ENCODE peak calls at places on chromosomes 13 and 19, in eight cellular contexts. L is lung; O is fibroblast of pulmonary artery; S is NCI-H1417; Y is fibroblast of lung; P is activated T-helper 9 cell treated with anti-CD3 and anti-CD28 coated beads, Interleukin-2, amount 50 U/mL, for 16 hours; B is stimulated activated CD4-positive, alpha-beta T cell treated with anti-CD3 and anti-CD28 coated beads, TNF-alpha, amount 100 ng/mL, for 24 hours; Q is SIG-M5. W is an unnamed sample.

GRCh38 chr19:53994811-53995210 is 3.4 kb downstream of the CACNG6 start:
- DNase-seq in L (no peak), O (no peak), S (no peak), Y (peak; percentile 21), P (no peak), B (no peak), Q (no peak), W (no peak)

GRCh38 chr13:109816112-109816978 is 30.0 kb upstream of the IRS2 start:
- DNase-seq in L (no peak), O (no peak), S (no peak), Y (peak; percentile 59), P (no peak), B (no peak), Q (no peak), W (no peak)

GRCh38 chr19:829129-829758 is 1.6 kb downstream of the AZU1 start:
- DNase-seq in L (no peak), O (no peak), S (no peak), Y (no peak), P (no peak), B (no peak), Q (no peak), W (no peak)

GRCh38 chr19:38946229-38947010 is 15.7 kb downstream of the MRPS12 start:
- DNase-seq in L (no peak), O (no peak), S (no peak), Y (no peak), P (no peak), B (no peak), Q (no peak), W (no peak)

GRCh38 chr19:49056101-49056901 is 1.2 kb downstream of the CGB7 start:
- DNase-seq in L (peak; percentile 42), O (peak; percentile 31), S (peak; percentile 64), Y (peak; percentile 59), P (peak; percentile 41), B (peak; percentile 49), Q (no peak), W (no peak)

GRCh38 chr19:32910874-32911273 is 41.3 kb upstream of the SLC7A9 start:
- DNase-seq in L (no peak), O (no peak), S (no peak), Y (no peak), P (no peak), B (no peak), Q (no peak), W (no peak)

GRCh38 chr13:46622918-46623256 is 69.9 kb downstream of the LRCH1 start:
- DNase-seq in L (no peak), O (peak; percentile 83), S (peak; percentile 4), Y (peak; percentile 70), P (no peak), B (no peak), Q (no peak), W (no peak)

GRCh38 chr19:6498294-6499036 is 3.6 kb downstream of the TUBB4A start:
- DNase-seq in L (no peak), O (no peak), S (no peak), Y (no peak), P (no peak), B (no peak), Q (no peak), W (no peak)

GRCh38 chr19:30711296-30711695 is 339.1 kb downstream of the ZNF536 start:
- DNase-seq in L (no peak), O (no peak), S (no peak), Y (no peak), P (no peak), B (no peak), Q (no peak), W (no peak)

GRCh38 chr19:47284324-47284899 is 9.7 kb downstream of the INAFM1 start:
- DNase-seq in L (no peak), O (peak; percentile 81), S (peak; percentile 7), Y (peak; percentile 41), P (no peak), B (no peak), Q (no peak), W (no peak)

GRCh38 chr13:65638572-65639168 is 1591.5 kb downstream of the PCDH9 start:
- DNase-seq in L (no peak), O (peak; percentile 79), S (peak; percentile 48), Y (peak; percentile 52), P (no peak), B (no peak), Q (no peak), W (no peak)

GRCh38 chr19:52221831-52222375 is 32.1 kb downstream of the PPP2R1A start:
- DNase-seq in L (no peak), O (no peak), S (no peak), Y (no peak), P (no peak), B (no peak), Q (no peak), W (no peak)

GRCh38 chr13:51332566-51333361 is 6.7 kb upstream of the SERPINE3 start:
- DNase-seq in L (no peak), O (no peak), S (no peak), Y (no peak), P (no peak), B (no peak), Q (no peak), W (no peak)

GRCh38 chr19:17304386-17305047 is 1.2 kb upstream of the MRPL34 start:
- DNase-seq in L (peak; percentile 85), O (no peak), S (no peak), Y (no peak), P (no peak), B (no peak), Q (no peak), W (no peak)

GRCh38 chr13:26999499-26999898 is 172.1 kb downstream of the USP12 start:
- DNase-seq in L (no peak), O (no peak), S (no peak), Y (no peak), P (no peak), B (no peak), Q (no peak), W (no peak)

GRCh38 chr13:36918246-36919060 is 1.6 kb downstream of the SMAD9 start:
- DNase-seq in L (no peak), O (peak; percentile 17), S (peak; percentile 21), Y (peak; percentile 47), P (no peak), B (no peak), Q (no peak), W (no peak)

GRCh38 chr13:60448907-60449510 is 52.0 kb downstream of the TDRD3 start:
- DNase-seq in L (no peak), O (peak; percentile 81), S (peak; percentile 33), Y (peak; percentile 44), P (no peak), B (no peak), Q (no peak), W (no peak)

GRCh38 chr19:19040417-19040816 is 7.0 kb downstream of the ARMC6 start:
- DNase-seq in L (peak; percentile 87), O (peak; percentile 96), S (no peak), Y (peak; percentile 65), P (no peak), B (no peak), Q (no peak), W (no peak)

GRCh38 chr13:32284927-32285632 is 30.1 kb downstream of the ZAR1L start:
- DNase-seq in L (peak; percentile 37), O (peak; percentile 94), S (no peak), Y (peak; percentile 91), P (no peak), B (no peak), Q (no peak), W (no peak)

GRCh38 chr13:82878536-82878935 is 1003.7 kb downstream of the SLITRK1 start:
- DNase-seq in L (no peak), O (no peak), S (peak; percentile 63), Y (peak; percentile 30), P (no peak), B (no peak), Q (no peak), W (no peak)

GRCh38 chr19:51094696-51095279 is 12.1 kb upstream of the KLK14 start:
- DNase-seq in L (no peak), O (peak; percentile 12), S (peak; percentile 38), Y (no peak), P (peak; percentile 13), B (no peak), Q (no peak), W (no peak)

GRCh38 chr13:46866150-46866549 is 30.7 kb downstream of the HTR2A start:
- DNase-seq in L (peak; percentile 85), O (peak; percentile 73), S (no peak), Y (peak; percentile 21), P (no peak), B (no peak), Q (peak; percentile 56), W (no peak)

GRCh38 chr13:109844396-109844795 is 58.0 kb upstream of the IRS2 start:
- DNase-seq in L (no peak), O (no peak), S (no peak), Y (peak; percentile 67), P (no peak), B (no peak), Q (no peak), W (no peak)

GRCh38 chr13:41458187-41458938 is 1.0 kb downstream of the RGCC start:
- DNase-seq in L (peak; percentile 42), O (no peak), S (peak; percentile 38), Y (peak; percentile 20), P (peak; percentile 49), B (peak; percentile 63), Q (peak; percentile 76), W (no peak)

GRCh38 chr13:41751277-41751676 is 209.6 kb downstream of the VWA8 start:
- DNase-seq in L (no peak), O (peak; percentile 81), S (no peak), Y (peak; percentile 74), P (no peak), B (no peak), Q (no peak), W (no peak)

GRCh38 chr13:66462187-66462586 is 767.9 kb downstream of the PCDH9 start:
- DNase-seq in L (no peak), O (no peak), S (no peak), Y (no peak), P (no peak), B (no peak), Q (no peak), W (no peak)

GRCh38 chr19:33219261-33219812 is 6.3 kb downstream of the SLC7A10 start:
- DNase-seq in L (no peak), O (no peak), S (no peak), Y (peak; percentile 88), P (no peak), B (no peak), Q (no peak), W (no peak)

GRCh38 chr13:95509521-95510315 is 42.8 kb upstream of the CLDN10 start:
- DNase-seq in L (no peak), O (peak; percentile 28), S (no peak), Y (peak; percentile 74), P (no peak), B (no peak), Q (no peak), W (no peak)

GRCh38 chr19:46413262-46414031 is at the start of gene CCDC8:
- DNase-seq in L (peak; percentile 77), O (peak; percentile 96), S (no peak), Y (peak; percentile 98), P (no peak), B (no peak), Q (no peak), W (no peak)

GRCh38 chr13:40590112-40590862 is 76.2 kb downstream of the FOXO1 start:
- DNase-seq in L (no peak), O (peak; percentile 40), S (no peak), Y (no peak), P (no peak), B (no peak), Q (no peak), W (no peak)

W was measured in GM12878.